ENCODE peak calls at places on chromosomes 6 and 20, in ten cellular contexts. N, X, A, V, I, R, Y, C, M and L are unnamed samples.
A peak's percentile ranks its signal among the peaks of the same experiment; 100 is the strongest.

GRCh38 chr6:53315086-53315724 is 33.5 kb downstream of the ELOVL5 start:
- DNase-seq in N (no peak), X (no peak), A (no peak), V (no peak), I (no peak), R (no peak), Y (no peak), C (no peak), M (no peak), L (no peak)

GRCh38 chr6:45881705-45882435 is 133.8 kb downstream of the CLIC5 start:
- DNase-seq in N (no peak), X (no peak), A (no peak), V (no peak), I (no peak), R (no peak), Y (no peak), C (no peak), M (no peak), L (no peak)

GRCh38 chr6:1679691-1680068 is 70.0 kb downstream of the FOXC1 start:
- DNase-seq in N (no peak), X (peak; percentile 35), A (no peak), V (no peak), I (no peak), R (no peak), Y (no peak), C (no peak), M (no peak), L (no peak)

GRCh38 chr20:46350201-46350985 is 42.1 kb upstream of the CDH22 start:
- DNase-seq in N (peak; percentile 65), X (peak; percentile 87), A (peak; percentile 69), V (no peak), I (no peak), R (peak; percentile 92), Y (peak; percentile 80), C (no peak), M (peak; percentile 94), L (no peak)

GRCh38 chr20:9256359-9256758 is 187.5 kb downstream of the PLCB4 start:
- DNase-seq in N (no peak), X (no peak), A (no peak), V (no peak), I (no peak), R (no peak), Y (no peak), C (no peak), M (no peak), L (no peak)

GRCh38 chr20:4020256-4020655 is 4.9 kb upstream of the RNF24 start:
- DNase-seq in N (no peak), X (no peak), A (no peak), V (no peak), I (no peak), R (no peak), Y (no peak), C (no peak), M (no peak), L (no peak)

GRCh38 chr6:160042788-160043301 is 74.0 kb downstream of the IGF2R start:
- DNase-seq in N (no peak), X (peak; percentile 31), A (no peak), V (no peak), I (no peak), R (peak; percentile 50), Y (no peak), C (no peak), M (peak; percentile 83), L (no peak)

GRCh38 chr6:108160009-108160408 is 5.8 kb upstream of the NR2E1 start:
- DNase-seq in N (no peak), X (no peak), A (no peak), V (no peak), I (no peak), R (no peak), Y (no peak), C (no peak), M (no peak), L (no peak)

GRCh38 chr20:53413188-53413631 is 180.4 kb downstream of the ZNF217 start:
- DNase-seq in N (no peak), X (no peak), A (no peak), V (no peak), I (peak; percentile 35), R (peak; percentile 31), Y (no peak), C (peak; percentile 50), M (no peak), L (peak; percentile 23)

GRCh38 chr20:48930878-48931277 is 9.4 kb downstream of the ARFGEF2 start:
- DNase-seq in N (no peak), X (no peak), A (no peak), V (no peak), I (no peak), R (no peak), Y (no peak), C (no peak), M (no peak), L (no peak)

GRCh38 chr6:44059359-44060342 is 67.6 kb downstream of the MRPL14 start:
- DNase-seq in N (no peak), X (peak; percentile 92), A (no peak), V (no peak), I (no peak), R (peak; percentile 83), Y (peak; percentile 75), C (no peak), M (peak; percentile 64), L (no peak)

DNA sequence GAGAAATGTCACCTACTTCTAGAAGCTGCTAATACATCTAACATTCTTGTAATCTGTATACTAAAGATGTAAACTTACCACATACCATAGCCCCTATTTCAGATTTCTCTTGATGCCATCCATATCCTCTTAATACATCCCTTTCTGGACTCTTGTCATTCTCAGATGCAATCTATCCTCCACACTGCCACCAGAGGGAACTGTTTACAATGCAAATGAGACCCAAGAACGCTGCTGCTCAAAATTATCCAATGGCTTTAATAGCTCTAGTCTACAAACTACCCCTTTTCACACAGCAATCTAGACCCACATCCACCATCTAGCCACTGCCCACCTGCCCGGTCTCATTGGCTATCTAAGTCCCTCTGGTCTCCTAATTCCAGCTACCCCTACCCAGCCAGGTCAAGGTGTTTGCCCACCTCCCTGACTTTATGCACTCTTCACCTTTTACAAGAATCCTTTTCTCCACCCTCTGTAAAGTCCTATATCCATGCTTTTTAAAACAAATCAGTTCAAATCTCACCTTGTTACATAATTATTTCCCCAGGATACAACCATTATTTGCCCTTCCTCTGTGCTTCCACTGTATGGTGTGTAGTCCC is 14.8 kb downstream of the FAXC start:
- DNase-seq in N (peak; percentile 11), X (peak; percentile 67), A (peak; percentile 7), V (no peak), I (peak; percentile 26), R (peak; percentile 84), Y (peak; percentile 60), C (no peak), M (peak; percentile 71), L (no peak)
- TF ChIP-seq CTCF in N (peak; percentile 73), X (peak; percentile 64), A (peak; percentile 59), V (peak; percentile 58), I (peak; percentile 53), R (peak; percentile 75), Y (peak; percentile 80), C (peak; percentile 41), M (peak; percentile 81), L (no peak)

GRCh38 chr6:135179920-135180457 is 1.1 kb upstream of the MYB start:
- DNase-seq in N (no peak), X (no peak), A (no peak), V (no peak), I (no peak), R (peak; percentile 45), Y (peak; percentile 26), C (no peak), M (peak; percentile 58), L (no peak)

GRCh38 chr6:135173242-135173988 is 7.7 kb upstream of the MYB start:
- DNase-seq in N (no peak), X (no peak), A (no peak), V (no peak), I (no peak), R (no peak), Y (no peak), C (no peak), M (no peak), L (no peak)

GRCh38 chr6:135180458-135181332 is at the start of gene MYB:
- DNase-seq in N (no peak), X (peak; percentile 58), A (no peak), V (peak; percentile 30), I (peak; percentile 64), R (peak; percentile 40), Y (peak; percentile 18), C (peak; percentile 47), M (peak; percentile 79), L (peak; percentile 46)

GRCh38 chr6:135173989-135174484 is 7.1 kb upstream of the MYB start:
- DNase-seq in N (no peak), X (no peak), A (no peak), V (no peak), I (no peak), R (no peak), Y (no peak), C (no peak), M (no peak), L (no peak)

GRCh38 chr6:135176464-135176863 is 4.6 kb upstream of the MYB start:
- DNase-seq in N (no peak), X (no peak), A (no peak), V (no peak), I (no peak), R (no peak), Y (no peak), C (no peak), M (no peak), L (no peak)
- TF ChIP-seq CTCF in N (no peak), X (no peak), A (no peak), V (no peak), I (no peak), R (no peak), Y (no peak), C (no peak), M (no peak), L (no peak)

GRCh38 chr6:37344308-37344707 is 9.5 kb upstream of the RNF8 start:
- DNase-seq in N (no peak), X (no peak), A (no peak), V (no peak), I (no peak), R (no peak), Y (no peak), C (no peak), M (no peak), L (no peak)
- TF ChIP-seq CTCF in N (no peak), X (no peak), A (no peak), V (no peak), I (no peak), R (no peak), Y (no peak), C (no peak), M (no peak), L (no peak)

DNA sequence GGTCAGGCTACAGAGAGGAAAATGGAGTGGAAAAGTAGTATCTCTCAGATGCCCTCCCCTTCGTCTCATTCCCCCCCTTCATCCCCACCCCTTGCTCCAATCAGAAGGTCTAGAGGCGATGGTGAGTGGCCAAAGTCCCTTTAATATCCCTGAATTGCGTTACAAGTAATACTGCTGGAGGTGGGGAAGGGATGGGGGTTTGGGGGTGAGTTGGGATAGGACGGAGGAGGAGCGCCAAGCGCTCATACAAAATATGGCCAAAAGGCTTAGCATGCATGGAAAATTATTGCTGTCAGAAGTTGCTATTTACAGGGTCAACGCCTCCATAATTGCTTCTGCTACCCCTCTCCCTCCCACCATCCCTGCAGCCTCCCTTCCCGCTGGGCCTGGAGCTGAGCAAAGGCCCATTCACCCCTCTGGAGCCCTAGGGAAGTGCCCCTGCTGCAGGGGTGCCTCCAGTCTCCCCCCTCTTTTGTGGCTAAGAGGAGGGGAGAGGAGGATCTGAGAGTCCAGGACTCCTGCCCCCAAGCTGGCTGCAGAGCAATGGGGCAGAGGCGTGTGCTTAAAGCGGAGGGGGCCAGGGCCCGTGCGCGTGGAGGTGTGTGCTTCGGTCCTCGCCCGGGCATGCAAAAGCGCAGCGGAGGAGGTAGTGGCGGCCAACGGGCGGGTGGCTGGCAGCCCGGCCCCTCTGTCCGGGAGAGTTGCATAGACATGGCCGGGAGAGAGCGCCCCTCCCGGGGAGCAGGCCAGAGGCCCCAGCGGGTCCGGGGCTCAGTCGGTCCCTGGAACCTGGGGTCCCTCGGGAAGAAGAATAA is 8.7 kb upstream of the SRXN1 start:
- DNase-seq in N (no peak), X (no peak), A (no peak), V (no peak), I (no peak), R (no peak), Y (no peak), C (no peak), M (no peak), L (no peak)
- TF ChIP-seq CTCF in N (no peak), X (peak; percentile 5), A (no peak), V (no peak), I (no peak), R (no peak), Y (no peak), C (no peak), M (peak; percentile 4), L (no peak)